ENCODE peak calls at places on chromosomes 6 and 20, in ten cellular contexts. J, A, O, Y, L, E, T, H, K and B are unnamed samples.

GRCh38 chr20:43941476-43942212 is 27.0 kb downstream of the TOX2 start:
- DNase-seq in J (no peak), A (no peak), O (peak), Y (peak), L (no peak), E (no peak), T (no peak), H (no peak), K (peak), B (no peak)

GRCh38 chr6:1606533-1607235 is 3.0 kb upstream of the FOXC1 start:
- DNase-seq in J (no peak), A (peak), O (no peak), Y (no peak), L (no peak), E (peak), T (no peak), H (no peak), K (no peak), B (no peak)

GRCh38 chr6:83221302-83221701 is 28.1 kb downstream of the RWDD2A start:
- DNase-seq in J (no peak), A (no peak), O (no peak), Y (peak), L (no peak), E (no peak), T (no peak), H (no peak), K (no peak), B (no peak)

GRCh38 chr20:51542033-51542893 is at the start of gene NFATC2:
- DNase-seq in J (no peak), A (peak), O (no peak), Y (no peak), L (peak), E (no peak), T (peak), H (no peak), K (no peak), B (no peak)

GRCh38 chr6:7215798-7216231 is 97.2 kb downstream of the SSR1 start:
- DNase-seq in J (no peak), A (no peak), O (no peak), Y (no peak), L (no peak), E (no peak), T (no peak), H (no peak), K (no peak), B (no peak)

GRCh38 chr6:10429638-10430427 is 15.0 kb upstream of the TFAP2A start:
- DNase-seq in J (no peak), A (peak), O (peak), Y (peak), L (no peak), E (no peak), T (no peak), H (peak), K (peak), B (no peak)

GRCh38 chr6:30556964-30557682 is at the start of gene PRR3:
- DNase-seq in J (peak), A (peak), O (peak), Y (peak), L (peak), E (peak), T (peak), H (peak), K (peak), B (no peak)

GRCh38 chr20:815914-816606 is 17.5 kb upstream of the FAM110A start:
- DNase-seq in J (no peak), A (peak), O (peak), Y (peak), L (peak), E (peak), T (peak), H (peak), K (peak), B (no peak)

GRCh38 chr6:115887887-115888286 is 172.8 kb downstream of the FRK start:
- DNase-seq in J (no peak), A (no peak), O (no peak), Y (no peak), L (no peak), E (no peak), T (no peak), H (no peak), K (no peak), B (no peak)

GRCh38 chr6:145809785-145810184 is 4.8 kb downstream of the FBXO30 start:
- DNase-seq in J (no peak), A (no peak), O (no peak), Y (peak), L (peak), E (no peak), T (no peak), H (peak), K (peak), B (no peak)

GRCh38 chr6:42403831-42404230 is 47.9 kb downstream of the TRERF1 start:
- DNase-seq in J (no peak), A (no peak), O (peak), Y (no peak), L (peak), E (peak), T (no peak), H (no peak), K (peak), B (no peak)

GRCh38 chr6:158818580-158819212 is 472 bp downstream of the EZR start:
- DNase-seq in J (peak), A (peak), O (no peak), Y (peak), L (peak), E (peak), T (peak), H (peak), K (peak), B (no peak)

GRCh38 chr6:142275146-142276006 is 26.4 kb upstream of the ADGRG6 start:
- DNase-seq in J (no peak), A (no peak), O (peak), Y (no peak), L (no peak), E (no peak), T (no peak), H (peak), K (peak), B (no peak)

GRCh38 chr6:149500085-149500484 is 15.3 kb upstream of the ZC3H12D start:
- DNase-seq in J (no peak), A (no peak), O (no peak), Y (no peak), L (no peak), E (no peak), T (no peak), H (no peak), K (no peak), B (no peak)

GRCh38 chr6:34524989-34525388 is 31.1 kb downstream of the SPDEF start:
- DNase-seq in J (no peak), A (no peak), O (no peak), Y (no peak), L (no peak), E (no peak), T (no peak), H (no peak), K (no peak), B (no peak)

GRCh38 chr6:127518710-127519468 is at the start of gene MTCL3:
- DNase-seq in J (no peak), A (peak), O (peak), Y (peak), L (no peak), E (no peak), T (no peak), H (peak), K (peak), B (no peak)

GRCh38 chr6:127517698-127518097 is 1.4 kb downstream of the MTCL3 start:
- DNase-seq in J (no peak), A (no peak), O (no peak), Y (no peak), L (no peak), E (no peak), T (no peak), H (no peak), K (no peak), B (no peak)

GRCh38 chr6:127518212-127518709 is 874 bp downstream of the MTCL3 start:
- DNase-seq in J (no peak), A (peak), O (no peak), Y (no peak), L (no peak), E (no peak), T (no peak), H (no peak), K (no peak), B (no peak)

GRCh38 chr6:127520061-127520460 is 926 bp upstream of the MTCL3 start:
- DNase-seq in J (no peak), A (peak), O (no peak), Y (peak), L (no peak), E (no peak), T (no peak), H (peak), K (peak), B (no peak)

GRCh38 chr6:127519469-127519785 is 292 bp upstream of the MTCL3 start:
- DNase-seq in J (no peak), A (no peak), O (no peak), Y (no peak), L (no peak), E (no peak), T (no peak), H (no peak), K (no peak), B (no peak)
- H3K4me3 ChIP-seq in J (peak), A (peak), O (no peak), Y (no peak), L (no peak), E (no peak), T (no peak), H (peak), K (no peak), B (peak)

DNA sequence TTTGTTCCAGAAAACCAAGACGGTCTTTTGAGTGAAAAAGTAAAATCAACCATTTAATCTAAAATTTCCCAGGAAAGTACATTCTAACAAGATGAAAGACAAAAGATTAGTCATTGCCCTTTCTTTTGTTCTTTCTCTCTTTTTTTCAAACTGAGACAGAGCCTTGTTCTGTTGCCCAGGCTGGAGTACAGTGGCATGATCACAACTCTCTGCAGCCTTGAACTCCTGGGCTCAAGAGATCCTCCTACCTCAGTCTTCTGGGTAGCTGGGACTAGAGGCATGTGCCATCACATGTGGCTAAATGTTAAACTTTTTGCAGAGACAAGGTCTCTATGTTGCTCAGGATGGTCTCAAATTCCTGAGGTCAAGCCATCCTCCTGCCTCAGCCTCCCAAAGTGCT is 75.0 kb downstream of the FKBP5 start:
- DNase-seq in J (no peak), A (no peak), O (no peak), Y (no peak), L (no peak), E (no peak), T (no peak), H (no peak), K (no peak), B (no peak)
- H3K4me3 ChIP-seq in J (no peak), A (no peak), O (no peak), Y (no peak), L (no peak), E (no peak), T (no peak), H (no peak), K (no peak), B (no peak)

GRCh38 chr20:50487397-50487796 is 22.8 kb upstream of the PTPN1 start:
- DNase-seq in J (no peak), A (no peak), O (no peak), Y (no peak), L (no peak), E (no peak), T (no peak), H (no peak), K (no peak), B (no peak)

GRCh38 chr20:50482396-50482890 is 27.7 kb upstream of the PTPN1 start:
- DNase-seq in J (no peak), A (no peak), O (no peak), Y (no peak), L (no peak), E (no peak), T (no peak), H (no peak), K (no peak), B (no peak)

GRCh38 chr20:50488236-50488806 is 21.9 kb upstream of the PTPN1 start:
- DNase-seq in J (no peak), A (no peak), O (no peak), Y (no peak), L (no peak), E (no peak), T (no peak), H (no peak), K (no peak), B (no peak)

GRCh38 chr20:50481741-50482140 is 28.4 kb upstream of the PTPN1 start:
- DNase-seq in J (no peak), A (no peak), O (no peak), Y (no peak), L (no peak), E (no peak), T (no peak), H (no peak), K (no peak), B (no peak)

DNA sequence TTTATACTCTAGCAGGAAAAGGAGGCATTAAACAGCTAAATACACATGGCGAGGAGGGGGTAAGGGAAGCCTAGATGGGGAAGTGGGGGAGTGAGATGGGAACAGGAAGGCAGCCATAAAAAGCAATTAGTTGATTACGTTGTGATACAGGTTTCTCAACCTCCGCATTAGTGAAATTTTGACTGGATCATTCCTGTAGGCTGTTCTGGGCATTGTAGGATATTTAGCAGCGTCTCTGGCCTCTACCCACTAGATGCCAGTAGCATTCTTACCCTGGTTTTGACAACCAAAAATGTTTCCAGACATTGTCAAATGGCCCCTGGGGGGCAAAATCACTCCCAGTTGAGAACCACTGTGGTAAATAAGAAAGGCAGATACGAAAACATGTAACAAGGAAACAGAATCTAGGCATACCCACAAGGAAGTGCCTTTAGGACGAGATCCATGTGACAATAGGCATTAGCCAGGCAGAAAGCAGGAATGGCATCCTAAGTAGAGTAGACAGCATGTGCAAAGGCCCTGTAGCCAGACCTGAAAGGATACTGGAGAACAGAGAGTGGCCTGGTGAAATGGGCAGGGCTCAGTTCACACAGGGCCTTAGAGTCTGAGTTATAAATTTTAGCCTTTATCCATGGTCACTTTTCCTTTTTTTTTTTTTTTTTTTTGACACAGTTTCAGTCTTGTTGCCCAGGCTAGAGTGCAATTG is 25.8 kb upstream of the PTPN1 start:
- DNase-seq in J (no peak), A (no peak), O (no peak), Y (no peak), L (no peak), E (no peak), T (no peak), H (no peak), K (no peak), B (no peak)
- H3K4me3 ChIP-seq in J (peak), A (no peak), O (no peak), Y (no peak), L (no peak), E (no peak), T (peak), H (no peak), K (no peak), B (no peak)

GRCh38 chr6:28979679-28980078 is 25.4 kb downstream of the ZNF311 start:
- DNase-seq in J (no peak), A (no peak), O (no peak), Y (no peak), L (no peak), E (no peak), T (no peak), H (no peak), K (no peak), B (no peak)

GRCh38 chr6:28976677-28977076 is 28.4 kb downstream of the ZNF311 start:
- DNase-seq in J (no peak), A (no peak), O (no peak), Y (no peak), L (no peak), E (no peak), T (no peak), H (no peak), K (no peak), B (no peak)

GRCh38 chr6:28978959-28979561 is 26.1 kb downstream of the ZNF311 start:
- DNase-seq in J (no peak), A (no peak), O (no peak), Y (no peak), L (no peak), E (no peak), T (no peak), H (no peak), K (no peak), B (no peak)

GRCh38 chr6:28978137-28978491 is 27.0 kb downstream of the ZNF311 start:
- DNase-seq in J (no peak), A (no peak), O (no peak), Y (no peak), L (no peak), E (no peak), T (no peak), H (no peak), K (no peak), B (no peak)

GRCh38 chr6:28977351-28978136 is 27.6 kb downstream of the ZNF311 start:
- DNase-seq in J (no peak), A (peak), O (peak), Y (peak), L (no peak), E (no peak), T (no peak), H (peak), K (peak), B (no peak)
- H3K4me3 ChIP-seq in J (peak), A (peak), O (no peak), Y (peak), L (no peak), E (peak), T (no peak), H (peak), K (no peak), B (peak)

GRCh38 chr6:32639440-32640394 is 2.5 kb downstream of the HLA-DQA1 start:
- DNase-seq in J (no peak), A (no peak), O (no peak), Y (no peak), L (no peak), E (no peak), T (no peak), H (no peak), K (no peak), B (no peak)
- H3K4me3 ChIP-seq in J (no peak), A (no peak), O (no peak), Y (no peak), L (no peak), E (no peak), T (no peak), H (no peak), K (no peak), B (no peak)

GRCh38 chr20:59902470-59902869 is 31.0 kb downstream of the SYCP2 start:
- DNase-seq in J (no peak), A (no peak), O (no peak), Y (no peak), L (no peak), E (no peak), T (no peak), H (no peak), K (no peak), B (no peak)
- H3K4me3 ChIP-seq in J (no peak), A (no peak), O (no peak), Y (no peak), L (no peak), E (no peak), T (no peak), H (no peak), K (no peak), B (no peak)

DNA sequence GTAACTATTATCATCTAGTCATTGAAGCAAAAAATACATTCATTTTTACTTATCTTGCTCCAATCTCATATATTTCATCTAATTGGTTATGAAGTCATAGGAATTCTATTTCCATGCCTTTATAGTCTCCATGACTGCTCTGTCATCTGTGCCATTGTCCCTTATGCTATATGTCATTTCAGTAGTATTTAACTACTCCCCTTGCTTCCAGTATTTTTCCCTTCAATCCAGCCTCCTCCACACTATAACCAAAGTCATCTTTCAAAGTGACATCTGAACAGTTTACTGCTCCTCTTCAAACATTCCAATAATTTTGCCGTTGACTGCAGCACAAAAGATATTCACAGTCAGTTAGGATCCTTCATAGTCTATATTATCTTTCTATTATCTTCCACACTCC is 216.6 kb upstream of the HS3ST5 start:
- DNase-seq in J (no peak), A (no peak), O (no peak), Y (no peak), L (no peak), E (no peak), T (no peak), H (no peak), K (no peak), B (no peak)
- H3K4me3 ChIP-seq in J (no peak), A (no peak), O (no peak), Y (no peak), L (no peak), E (no peak), T (no peak), H (no peak), K (no peak), B (no peak)

DNA sequence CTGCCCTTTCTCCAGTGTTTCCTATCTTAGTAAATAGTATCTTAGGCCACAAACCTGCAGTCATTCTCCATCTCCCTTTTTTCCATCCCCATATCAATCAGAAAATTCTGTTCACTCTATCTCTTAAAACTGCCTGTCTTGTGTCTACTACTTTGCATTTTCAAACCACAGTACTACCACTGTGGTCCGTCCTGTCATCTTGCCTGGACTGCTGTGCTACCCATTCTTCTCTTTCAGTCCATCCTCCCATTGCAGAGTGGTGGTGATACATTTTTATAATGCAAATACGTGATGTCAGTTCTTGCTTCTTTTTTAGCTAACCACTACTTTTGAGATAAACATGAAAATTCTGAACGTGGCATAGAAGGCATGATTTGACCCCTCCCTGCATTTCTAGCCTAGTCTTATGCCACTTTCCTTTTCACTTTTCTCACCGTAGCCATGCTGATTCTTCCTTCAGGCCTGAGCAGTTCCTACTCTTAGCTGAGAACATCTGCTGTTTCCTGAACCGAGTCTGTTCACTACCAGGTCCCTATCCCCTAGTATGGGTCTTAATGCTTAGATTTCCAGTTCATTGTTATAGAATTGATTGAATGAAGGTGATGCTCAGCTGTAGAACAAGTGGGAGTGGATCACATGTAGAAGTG is 13.8 kb downstream of the TBPL1 start:
- DNase-seq in J (no peak), A (no peak), O (no peak), Y (no peak), L (no peak), E (no peak), T (no peak), H (no peak), K (no peak), B (no peak)
- H3K4me3 ChIP-seq in J (no peak), A (no peak), O (no peak), Y (no peak), L (no peak), E (no peak), T (no peak), H (no peak), K (no peak), B (no peak)

GRCh38 chr6:146866731-146867414 is 268.1 kb downstream of the ADGB start:
- DNase-seq in J (no peak), A (no peak), O (no peak), Y (no peak), L (no peak), E (no peak), T (no peak), H (no peak), K (peak), B (no peak)
- H3K4me3 ChIP-seq in J (no peak), A (no peak), O (no peak), Y (no peak), L (no peak), E (no peak), T (no peak), H (no peak), K (no peak), B (no peak)

GRCh38 chr20:62356948-62357667 is 10.0 kb downstream of the LAMA5 start:
- DNase-seq in J (no peak), A (no peak), O (peak), Y (peak), L (no peak), E (no peak), T (peak), H (peak), K (peak), B (no peak)
- H3K4me3 ChIP-seq in J (peak), A (no peak), O (no peak), Y (no peak), L (no peak), E (no peak), T (no peak), H (no peak), K (no peak), B (no peak)